ENCODE peak calls at places on chromosome 7, in five cellular contexts. L is HepG2, P is GM12891, W is H1, O is K562. G is an unnamed sample.

GRCh38 chr7:72213769-72214168 is 198.4 kb downstream of the CALN1 start:
- DNase-seq in L (no peak), P (no peak), W (no peak), O (no peak), G (no peak)

GRCh38 chr7:73437091-73437490 is 3.5 kb downstream of the FZD9 start:
- DNase-seq in L (no peak), P (no peak), W (no peak), O (no peak), G (no peak)

GRCh38 chr7:98771519-98772241 is 98.1 kb downstream of the TMEM130 start:
- DNase-seq in L (peak; percentile 42), P (no peak), W (no peak), O (no peak), G (no peak)

GRCh38 chr7:46600340-46600739 is 679.3 kb upstream of the IGFBP3 start:
- DNase-seq in L (no peak), P (no peak), W (no peak), O (no peak), G (no peak)

GRCh38 chr7:14504134-14504533 is 398.4 kb downstream of the DGKB start:
- DNase-seq in L (no peak), P (no peak), W (no peak), O (no peak), G (no peak)

GRCh38 chr7:154862153-154862791 is 140.7 kb downstream of the PAXIP1 start:
- DNase-seq in L (no peak), P (no peak), W (no peak), O (no peak), G (no peak)

GRCh38 chr7:28207486-28208158 is 27.0 kb upstream of the JAZF1 start:
- DNase-seq in L (no peak), P (no peak), W (no peak), O (no peak), G (no peak)

GRCh38 chr7:6637544-6638229 is 569 bp downstream of the ZNF316 start:
- DNase-seq in L (peak; percentile 39), P (peak; percentile 99), W (no peak), O (peak; percentile 95), G (peak; percentile 96)

GRCh38 chr7:99665989-99666388 is 13.8 kb downstream of the CYP3A5 start:
- DNase-seq in L (no peak), P (no peak), W (no peak), O (no peak), G (no peak)

GRCh38 chr7:8387551-8388256 is 45.7 kb upstream of the NXPH1 start:
- DNase-seq in L (no peak), P (no peak), W (no peak), O (peak; percentile 40), G (no peak)

GRCh38 chr7:128774921-128775320 is 673 bp downstream of the OPN1SW start:
- DNase-seq in L (no peak), P (no peak), W (no peak), O (no peak), G (no peak)

GRCh38 chr7:157537056-157537455 is 200.3 kb downstream of the DNAJB6 start:
- DNase-seq in L (no peak), P (no peak), W (no peak), O (no peak), G (no peak)

GRCh38 chr7:127768241-127768640 is 116.2 kb downstream of the SND1 start:
- DNase-seq in L (no peak), P (no peak), W (no peak), O (no peak), G (no peak)

GRCh38 chr7:43735802-43736603 is 6.7 kb upstream of the COA1 start:
- DNase-seq in L (peak; percentile 41), P (no peak), W (no peak), O (no peak), G (no peak)

GRCh38 chr7:155343661-155344121 is 46.0 kb downstream of the INSIG1 start:
- DNase-seq in L (no peak), P (no peak), W (no peak), O (no peak), G (no peak)

GRCh38 chr7:149772236-149772820 is 1.1 kb downstream of the ZNF467 start:
- DNase-seq in L (no peak), P (no peak), W (no peak), O (peak; percentile 91), G (no peak)

GRCh38 chr7:2735744-2736143 is 47.7 kb downstream of the AMZ1 start:
- DNase-seq in L (no peak), P (no peak), W (no peak), O (no peak), G (no peak)

GRCh38 chr7:124033093-124033806 is 383 bp upstream of the TMEM229A start:
- DNase-seq in L (no peak), P (no peak), W (no peak), O (no peak), G (peak; percentile 11)

GRCh38 chr7:96173777-96174176 is 148.1 kb downstream of the SLC25A13 start:
- DNase-seq in L (no peak), P (no peak), W (no peak), O (no peak), G (no peak)

GRCh38 chr7:133484135-133484534 is 231.3 kb downstream of the EXOC4 start:
- DNase-seq in L (no peak), P (no peak), W (no peak), O (no peak), G (no peak)

GRCh38 chr7:41886257-41886905 is 183.5 kb upstream of the INHBA start:
- DNase-seq in L (no peak), P (no peak), W (no peak), O (no peak), G (no peak)

DNA sequence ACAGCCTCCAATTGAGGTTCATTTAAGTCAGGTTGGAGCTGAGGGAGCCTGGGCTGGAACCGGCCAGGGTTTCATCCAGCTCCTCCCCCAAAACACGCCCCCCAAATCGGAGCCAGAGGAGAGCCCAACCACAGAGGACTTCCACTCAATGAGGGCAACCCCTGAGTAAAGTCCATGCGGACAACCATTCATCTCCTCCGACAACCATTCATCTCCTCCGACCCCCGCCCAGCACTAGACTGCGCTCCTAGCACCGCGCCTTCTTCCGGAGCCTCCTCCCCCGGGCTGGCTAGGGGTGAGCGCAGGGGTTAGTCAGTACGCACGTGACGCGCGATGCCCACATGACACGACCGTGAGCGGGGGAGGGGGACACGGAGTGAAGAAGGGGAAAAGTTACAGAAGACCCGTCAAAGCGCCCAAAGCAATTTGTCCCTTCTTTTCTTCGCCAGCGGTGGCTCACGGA is 1.4 kb downstream of the MAGI2 start:
- DNase-seq in L (peak; percentile 97), P (no peak), W (peak; percentile 19), O (no peak), G (no peak)
- TF ChIP-seq POLR2AphosphoS5 in L (peak; percentile 30), P (no peak), W (no peak), O (no peak), G (no peak)

GRCh38 chr7:55485501-55486171 is 86.7 kb downstream of the VOPP1 start:
- DNase-seq in L (no peak), P (no peak), W (no peak), O (no peak), G (no peak)
- TF ChIP-seq POLR2A in L (no peak), P (no peak), W (no peak), O (no peak), G (no peak)

DNA sequence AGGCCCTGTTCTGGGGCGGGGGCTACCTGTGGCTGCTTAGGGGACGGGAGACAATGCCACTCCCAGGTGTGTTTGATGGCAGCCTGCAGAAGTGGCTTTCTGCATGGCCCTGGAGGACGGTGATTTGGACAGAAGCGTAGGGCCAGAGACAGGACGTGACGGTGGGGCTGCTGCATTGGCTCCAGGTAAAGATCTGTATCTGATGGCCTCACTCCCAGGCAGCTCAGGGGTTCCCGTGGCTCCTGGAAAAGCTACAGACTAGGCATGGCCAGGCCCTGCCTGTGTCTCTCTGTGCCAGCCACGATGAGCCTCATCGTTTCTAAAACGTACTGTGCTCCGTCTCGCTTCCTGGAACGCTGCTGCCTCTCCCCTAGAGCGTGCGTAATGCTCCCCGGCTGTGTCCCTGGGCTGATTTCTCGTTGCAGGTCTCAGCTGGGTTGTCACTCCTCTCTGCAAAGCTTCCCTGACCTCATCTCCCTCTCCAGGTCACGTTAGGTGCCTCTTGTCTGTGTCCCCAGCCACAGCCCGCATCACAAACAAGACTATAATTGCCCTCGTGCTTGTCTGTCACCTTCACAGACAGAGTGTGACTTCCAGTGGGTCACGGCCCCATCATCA is 12.6 kb downstream of the GTF2IRD1 start:
- DNase-seq in L (no peak), P (no peak), W (no peak), O (no peak), G (no peak)
- TF ChIP-seq TAF1 in L (no peak), P (no peak), W (no peak), O (no peak), G (no peak)

GRCh38 chr7:40234046-40234445 is 99.2 kb downstream of the SUGCT start:
- DNase-seq in L (no peak), P (no peak), W (no peak), O (no peak), G (no peak)
- TF ChIP-seq POLR2AphosphoS5 in L (no peak), P (no peak), W (no peak), O (no peak), G (no peak)

DNA sequence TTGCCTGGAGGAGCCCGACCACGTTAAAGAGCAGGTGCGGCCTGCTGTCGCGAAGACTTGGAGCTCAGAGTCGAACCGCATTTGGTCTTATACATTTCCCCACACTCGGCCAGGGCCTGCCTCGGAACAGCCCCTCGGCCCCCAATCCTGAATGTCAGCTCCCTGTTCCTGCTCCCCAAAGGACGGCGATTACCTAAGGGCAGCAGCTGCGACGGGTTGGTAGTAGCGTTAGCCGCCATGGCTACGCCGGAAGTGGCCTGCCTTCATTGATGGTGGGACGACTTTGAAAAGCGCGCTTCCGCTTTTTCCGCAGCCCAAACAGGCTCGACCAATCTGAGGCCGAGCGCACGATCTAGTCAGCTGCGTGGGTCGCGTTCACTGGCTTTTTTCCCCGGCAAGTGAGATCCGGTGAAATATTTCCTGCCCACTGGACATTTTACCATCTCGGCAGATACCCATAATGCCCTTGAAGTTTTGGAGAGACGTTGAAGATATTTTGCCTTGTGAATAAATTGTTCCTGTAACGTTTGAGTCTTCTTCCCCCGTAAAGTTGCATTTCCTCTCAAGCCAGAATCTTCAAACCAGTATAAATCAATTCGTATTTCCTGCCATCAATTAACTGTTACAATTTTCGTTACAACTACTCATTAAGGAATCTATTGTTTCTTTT is at the start of gene LSM5:
- DNase-seq in L (peak; percentile 89), P (peak; percentile 42), W (no peak), O (peak; percentile 82), G (peak; percentile 38)
- TF ChIP-seq POLR2A in L (peak; percentile 77), P (peak; percentile 86), W (peak; percentile 79), O (peak; percentile 91), G (peak; percentile 82)

GRCh38 chr7:20783131-20783715 is 3.5 kb downstream of the SP8 start:
- DNase-seq in L (no peak), P (no peak), W (no peak), O (no peak), G (no peak)

GRCh38 chr7:20784311-20785210 is 2.1 kb downstream of the SP8 start:
- DNase-seq in L (no peak), P (no peak), W (no peak), O (no peak), G (peak; percentile 10)

GRCh38 chr7:20786049-20786412 is 655 bp downstream of the SP8 start:
- DNase-seq in L (no peak), P (no peak), W (no peak), O (no peak), G (no peak)

GRCh38 chr7:20785211-20786048 is 1.3 kb downstream of the SP8 start:
- DNase-seq in L (no peak), P (no peak), W (no peak), O (no peak), G (peak; percentile 17)

GRCh38 chr7:20783716-20784310 is 2.9 kb downstream of the SP8 start:
- DNase-seq in L (no peak), P (no peak), W (no peak), O (no peak), G (no peak)
- TF ChIP-seq TAF1 in L (no peak), P (no peak), W (peak; percentile 38), O (no peak), G (no peak)

GRCh38 chr7:91239171-91239604 is 25.0 kb upstream of the FZD1 start:
- DNase-seq in L (no peak), P (no peak), W (no peak), O (no peak), G (no peak)
- TF ChIP-seq POLR2AphosphoS5 in L (no peak), P (no peak), W (no peak), O (no peak), G (no peak)

G was measured in GM12892.